ENCODE peak calls at places on chromosomes 2 and 18, in nine cellular contexts. V, C, I, Y, Z, A, T, J and O are unnamed samples.

GRCh38 chr2:71889991-71890684 is 257.5 kb downstream of the CYP26B1 start:
- DNase-seq in V (no peak), C (peak; percentile 88), I (peak; percentile 97), Y (peak; percentile 98), Z (no peak), A (no peak), T (peak; percentile 77), J (peak; percentile 48), O (peak; percentile 99)

GRCh38 chr2:240628507-240629418 is 3.5 kb downstream of the GPR35 start:
- DNase-seq in V (peak; percentile 27), C (no peak), I (no peak), Y (no peak), Z (no peak), A (no peak), T (no peak), J (no peak), O (no peak)

GRCh38 chr2:12278217-12278755 is 438.4 kb upstream of the TRIB2 start:
- DNase-seq in V (no peak), C (peak; percentile 44), I (peak; percentile 30), Y (no peak), Z (no peak), A (no peak), T (no peak), J (no peak), O (peak; percentile 29)

GRCh38 chr2:175734679-175735078 is 267.4 kb downstream of the LNPK start:
- DNase-seq in V (no peak), C (no peak), I (no peak), Y (no peak), Z (no peak), A (no peak), T (no peak), J (no peak), O (no peak)

GRCh38 chr2:182868049-182868422 is 1.6 kb upstream of the FRZB start:
- DNase-seq in V (no peak), C (no peak), I (no peak), Y (no peak), Z (no peak), A (no peak), T (no peak), J (no peak), O (no peak)

GRCh38 chr2:108907822-108908716 is 81.0 kb downstream of the EDAR start:
- DNase-seq in V (no peak), C (no peak), I (no peak), Y (no peak), Z (peak; percentile 17), A (peak; percentile 37), T (no peak), J (no peak), O (no peak)

GRCh38 chr2:40281021-40281940 is 170.6 kb downstream of the SLC8A1 start:
- DNase-seq in V (no peak), C (peak; percentile 90), I (peak; percentile 73), Y (peak; percentile 84), Z (peak; percentile 67), A (no peak), T (peak; percentile 91), J (peak; percentile 95), O (peak; percentile 94)

GRCh38 chr2:160347269-160347863 is 146.2 kb downstream of the RBMS1 start:
- DNase-seq in V (no peak), C (peak; percentile 89), I (peak; percentile 80), Y (no peak), Z (no peak), A (no peak), T (no peak), J (no peak), O (peak; percentile 58)

DNA sequence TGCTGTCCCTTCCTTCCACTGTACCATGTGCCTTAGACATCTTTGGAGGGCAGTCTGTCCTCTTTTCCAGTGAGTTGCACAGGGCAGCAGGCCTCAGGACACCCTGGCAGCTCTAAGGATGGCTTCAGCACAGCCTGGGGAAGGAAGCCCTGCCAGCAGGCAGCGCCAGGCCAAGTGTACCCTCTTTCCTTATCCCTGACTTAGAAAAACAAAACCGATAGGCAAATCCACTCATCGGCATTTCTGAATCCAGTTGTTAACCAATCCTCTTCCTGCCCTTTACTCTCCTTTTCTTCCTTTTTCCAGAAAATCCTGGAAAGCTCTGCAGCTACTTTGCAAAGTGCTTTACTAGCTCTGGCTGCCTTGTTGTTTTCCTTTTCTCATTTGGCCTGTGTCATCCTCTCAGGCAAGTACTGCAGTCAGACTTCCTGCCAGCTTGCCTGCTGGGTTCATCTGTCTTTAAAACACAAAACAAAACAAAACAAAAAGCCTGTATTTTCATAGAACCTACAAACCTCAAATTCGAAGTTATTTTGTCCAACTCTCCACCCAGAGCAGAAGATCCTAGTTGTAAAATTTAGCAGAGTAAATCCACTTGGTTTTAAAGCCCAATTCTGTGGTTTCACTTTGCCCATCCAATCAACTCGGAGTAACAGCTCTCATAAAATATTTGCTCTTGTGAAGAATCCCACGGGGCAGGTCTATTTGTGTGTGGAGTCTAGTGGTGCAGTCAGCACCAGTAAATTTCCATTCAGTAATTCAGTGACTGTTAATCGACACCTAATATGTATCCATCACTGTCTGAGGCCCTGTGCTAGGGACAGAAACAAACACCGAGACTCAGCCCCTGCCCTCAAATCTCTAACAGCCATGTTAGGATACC is 45.2 kb downstream of the PCBP1 start:
- DNase-seq in V (no peak), C (peak; percentile 54), I (peak; percentile 85), Y (no peak), Z (no peak), A (no peak), T (peak; percentile 45), J (peak; percentile 82), O (peak; percentile 72)
- TF ChIP-seq CTCF in V (no peak), C (peak; percentile 1), I (no peak), Y (no peak), Z (no peak), A (no peak), T (no peak), J (no peak), O (no peak)

GRCh38 chr18:49160075-49160930 is 209.5 kb upstream of the SMAD7 start:
- DNase-seq in V (no peak), C (peak; percentile 62), I (peak; percentile 63), Y (no peak), Z (no peak), A (no peak), T (no peak), J (peak; percentile 65), O (peak; percentile 23)

GRCh38 chr18:49151482-49151881 is 200.7 kb upstream of the SMAD7 start:
- DNase-seq in V (no peak), C (no peak), I (no peak), Y (no peak), Z (no peak), A (no peak), T (no peak), J (no peak), O (no peak)

GRCh38 chr18:49152885-49153284 is 202.1 kb upstream of the SMAD7 start:
- DNase-seq in V (no peak), C (no peak), I (no peak), Y (no peak), Z (no peak), A (no peak), T (no peak), J (no peak), O (no peak)

GRCh38 chr18:49155410-49155809 is 204.6 kb upstream of the SMAD7 start:
- DNase-seq in V (no peak), C (no peak), I (no peak), Y (no peak), Z (no peak), A (no peak), T (peak; percentile 59), J (no peak), O (no peak)

GRCh38 chr18:49155857-49156256 is 205.1 kb upstream of the SMAD7 start:
- DNase-seq in V (no peak), C (no peak), I (no peak), Y (no peak), Z (no peak), A (no peak), T (no peak), J (no peak), O (no peak)
- H3K4me3 ChIP-seq in V (no peak overlapping the region), C (no peak overlapping the region), I (no peak overlapping the region), Y (no peak overlapping the region), Z (no peak overlapping the region), A (no peak overlapping the region), T (no peak overlapping the region), J (no peak overlapping the region), O (no peak overlapping the region)

GRCh38 chr2:162328424-162329157 is 10.1 kb upstream of the IFIH1 start:
- DNase-seq in V (no peak), C (no peak), I (no peak), Y (no peak), Z (no peak), A (no peak), T (no peak), J (no peak), O (no peak)

GRCh38 chr2:162330881-162331280 is 12.4 kb upstream of the IFIH1 start:
- DNase-seq in V (no peak), C (no peak), I (no peak), Y (no peak), Z (no peak), A (no peak), T (no peak), J (no peak), O (no peak)

DNA sequence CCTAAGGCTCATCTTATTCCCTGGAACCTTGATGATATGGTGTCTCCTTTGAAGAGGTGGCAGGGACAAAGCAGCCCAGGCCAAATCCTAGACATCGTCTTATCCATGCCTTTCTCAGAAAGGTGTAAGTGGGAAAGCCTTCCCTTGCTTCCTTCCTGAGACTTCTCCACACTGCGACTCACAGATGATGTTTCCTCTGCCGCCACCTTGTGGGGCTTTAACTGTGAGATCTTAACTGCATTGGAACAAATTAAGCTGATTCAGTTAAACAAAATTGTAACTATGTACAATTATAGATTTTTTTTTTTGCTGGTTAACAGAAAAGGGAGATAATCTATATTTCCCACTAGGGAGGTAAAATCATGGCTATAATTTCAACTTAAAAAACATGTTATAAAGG is 10.0 kb upstream of the GCA start:
- DNase-seq in V (no peak), C (no peak), I (peak; percentile 52), Y (no peak), Z (no peak), A (no peak), T (peak; percentile 38), J (no peak), O (no peak)
- TF ChIP-seq CTCF in V (peak; percentile 48), C (peak; percentile 50), I (peak; percentile 70), Y (peak; percentile 48), Z (no peak), A (peak; percentile 62), T (peak; percentile 43), J (peak; percentile 45), O (peak; percentile 44)

GRCh38 chr2:66577331-66578041 is 142.6 kb downstream of the MEIS1 start:
- DNase-seq in V (no peak), C (no peak), I (no peak), Y (no peak), Z (no peak), A (peak; percentile 73), T (no peak), J (no peak), O (peak; percentile 62)

GRCh38 chr2:66575625-66576371 is 140.9 kb downstream of the MEIS1 start:
- DNase-seq in V (no peak), C (peak; percentile 42), I (peak; percentile 30), Y (no peak), Z (no peak), A (no peak), T (no peak), J (peak; percentile 47), O (peak; percentile 68)

GRCh38 chr2:66574701-66575624 is 140.0 kb downstream of the MEIS1 start:
- DNase-seq in V (no peak), C (peak; percentile 88), I (peak; percentile 82), Y (no peak), Z (no peak), A (peak; percentile 64), T (peak; percentile 66), J (peak; percentile 89), O (peak; percentile 92)

GRCh38 chr2:66578067-66578852 is 143.3 kb downstream of the MEIS1 start:
- DNase-seq in V (no peak), C (no peak), I (peak; percentile 28), Y (no peak), Z (no peak), A (peak; percentile 62), T (no peak), J (peak; percentile 46), O (peak; percentile 80)

GRCh38 chr2:66576381-66577330 is 141.7 kb downstream of the MEIS1 start:
- DNase-seq in V (no peak), C (peak; percentile 42), I (peak; percentile 47), Y (no peak), Z (no peak), A (peak; percentile 75), T (peak; percentile 28), J (peak; percentile 47), O (peak; percentile 83)
- H3K4me3 ChIP-seq in V (peak overlapping the region; percentile 51), C (peak overlapping the region; percentile 65), I (peak overlapping the region; percentile 58), Y (peak overlapping the region; percentile 63), Z (peak overlapping the region; percentile 72), A (peak overlapping the region; percentile 65), T (peak overlapping the region; percentile 33), J (peak overlapping the region; percentile 37), O (peak overlapping the region; percentile 59)